ENCODE peak calls at places on chromosomes 4 and X, in ten cellular contexts. C is colonic mucosa; G is CD4-positive, alpha-beta T cell; S is GM12865; H is left ventricle myocardium inferior; A is adrenal gland; K is K562; P is psoas muscle; Y is esophagus squamous epithelium; B is GM20000. N is an unnamed sample.
A peak's percentile ranks its signal among the peaks of the same experiment; 100 is the strongest.

GRCh38 chr4:48801016-48801715 is 21.1 kb upstream of the FRYL start:
- DNase-seq in A (no peak), K (no peak), G (no peak), Y (no peak), C (no peak), H (no peak), S (no peak), B (no peak), P (no peak), N (no peak)

GRCh38 chr4:37867102-37867501 is 23.8 kb upstream of the TBC1D1 start:
- DNase-seq in K (no peak), S (no peak), P (no peak), C (no peak), G (no peak), H (no peak), B (no peak), Y (no peak), A (no peak), N (no peak)

GRCh38 chr4:48635310-48635709 is 144.8 kb downstream of the FRYL start:
- DNase-seq in G (no peak), Y (no peak), B (no peak), C (no peak), K (no peak), H (no peak), S (peak; percentile 11), P (no peak), A (peak; percentile 17), N (no peak)

GRCh38 chr4:39697740-39698423 is at the start of gene UBE2K:
- DNase-seq in P (peak; percentile 91), H (peak; percentile 91), G (peak; percentile 82), A (peak; percentile 89), Y (peak; percentile 55), K (peak; percentile 94), B (peak; percentile 95), C (peak; percentile 87), S (peak; percentile 94), N (peak; percentile 95)

GRCh38 chr4:120096508-120097297 is 30.1 kb upstream of the MAD2L1 start:
- DNase-seq in A (no peak), G (no peak), C (no peak), K (no peak), Y (no peak), S (no peak), P (no peak), B (no peak), H (no peak), N (no peak)

GRCh38 chr4:2432991-2433530 is 14.3 kb downstream of the CFAP99 start:
- DNase-seq in C (no peak), B (no peak), A (no peak), G (no peak), S (no peak), K (peak; percentile 64), P (peak; percentile 43), Y (no peak), H (no peak), N (no peak)

GRCh38 chr4:143359794-143360193 is 23.1 kb downstream of the GAB1 start:
- DNase-seq in H (no peak), C (no peak), G (no peak), A (no peak), B (no peak), P (no peak), K (no peak), Y (no peak), S (no peak), N (no peak)

GRCh38 chr4:15805583-15806517 is 27.7 kb downstream of the CD38 start:
- DNase-seq in A (peak; percentile 23), P (no peak), C (peak; percentile 51), B (peak; percentile 47), K (peak; percentile 54), Y (no peak), S (peak; percentile 66), H (no peak), G (peak; percentile 12), N (no peak)

GRCh38 chrX:49244207-49244606 is 8.9 kb downstream of the CCDC22 start:
- DNase-seq in B (no peak), C (no peak), S (no peak), P (no peak), A (no peak), H (no peak), K (no peak), Y (no peak), G (no peak), N (no peak)

GRCh38 chrX:12805333-12805732 is 14.1 kb downstream of the PRPS2 start:
- DNase-seq in S (no peak), Y (no peak), A (no peak), B (no peak), C (peak; percentile 28), G (no peak), H (no peak), K (no peak), P (no peak), N (no peak)

GRCh38 chr4:119105605-119106004 is 30.0 kb upstream of the MYOZ2 start:
- DNase-seq in K (no peak), B (no peak), H (no peak), A (no peak), P (no peak), Y (no peak), S (no peak), C (no peak), G (no peak), N (no peak)

GRCh38 chrX:121975666-121976065 is 928.3 kb downstream of the GLUD2 start:
- DNase-seq in G (no peak), H (no peak), K (no peak), B (no peak), Y (no peak), P (no peak), C (no peak), A (no peak), S (no peak), N (no peak)

GRCh38 chr4:184041156-184041555 is 136.0 kb downstream of the STOX2 start:
- DNase-seq in B (no peak), G (no peak), H (no peak), S (no peak), P (no peak), K (no peak), C (no peak), Y (no peak), A (no peak), N (no peak)

GRCh38 chr4:7708981-7709380 is 230.7 kb downstream of the AFAP1 start:
- DNase-seq in A (no peak), K (no peak), C (no peak), G (no peak), B (no peak), Y (no peak), H (no peak), S (no peak), P (no peak), N (no peak)

GRCh38 chr4:25081866-25082471 is 51.2 kb upstream of the LGI2 start:
- DNase-seq in Y (no peak), K (no peak), S (no peak), H (no peak), A (no peak), B (no peak), P (no peak), G (no peak), C (no peak), N (no peak)

GRCh38 chrX:153646620-153647373 is at the start of gene DUSP9:
- DNase-seq in K (peak; percentile 79), C (peak; percentile 32), A (peak; percentile 36), S (no peak), H (no peak), G (no peak), Y (no peak), P (no peak), B (peak; percentile 48), N (peak; percentile 92)

DNA sequence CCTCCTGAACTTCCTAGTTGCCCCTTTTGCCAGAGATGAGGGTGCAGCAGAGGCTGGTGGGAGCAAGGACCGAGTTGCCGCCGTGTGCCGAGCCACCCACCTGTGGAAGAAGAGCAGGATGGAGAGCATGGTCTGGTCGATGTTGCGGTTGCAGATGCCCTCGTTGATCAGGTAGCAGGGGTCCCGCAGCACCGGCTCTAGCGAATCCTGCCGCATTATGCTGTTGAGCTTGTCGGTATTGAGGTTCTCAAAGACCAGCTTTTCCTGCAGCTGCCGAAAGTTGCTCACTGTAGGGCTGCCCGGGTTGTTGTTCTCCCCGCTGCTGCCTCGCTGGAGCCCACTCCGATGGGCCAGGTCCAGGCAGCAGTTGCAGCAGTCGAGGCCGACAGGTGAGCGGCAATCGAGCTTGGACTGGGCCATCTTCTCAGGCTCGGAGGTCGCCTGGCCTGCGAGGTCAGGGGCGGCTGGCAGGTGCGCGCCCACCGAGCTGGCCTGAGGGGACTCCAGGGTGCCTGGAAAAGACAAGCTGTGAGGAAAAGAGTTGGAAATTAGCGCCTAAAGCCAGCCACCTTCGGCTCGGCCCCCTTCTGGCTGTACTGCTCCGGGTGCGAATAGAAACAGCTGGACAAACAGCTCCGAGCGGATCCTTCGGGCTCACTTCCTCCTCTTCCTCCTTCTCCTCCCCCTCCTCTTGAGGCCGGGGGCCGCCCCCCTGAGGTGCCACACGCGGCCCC is 420 bp downstream of the TSC22D3 start:
- DNase-seq in A (no peak), K (no peak), B (no peak), Y (no peak), S (no peak), G (no peak), H (no peak), C (no peak), P (no peak), N (no peak)
- TF ChIP-seq CTCF in A (no peak), K (no peak), B (no peak), Y (no peak), S (no peak), G (no peak), H (no peak), C (no peak), P (no peak), N (peak; percentile 60)

GRCh38 chr4:6333301-6334202 is 63.9 kb downstream of the WFS1 start:
- DNase-seq in A (no peak), H (no peak), G (no peak), K (peak; percentile 63), P (no peak), C (peak; percentile 34), S (peak; percentile 44), Y (no peak), B (no peak), N (peak; percentile 52)
- TF ChIP-seq CTCF in A (no peak), H (peak; percentile 34), G (peak; percentile 49), K (peak; percentile 61), P (peak; percentile 27), C (peak; percentile 41), S (peak; percentile 61), Y (no peak), B (peak; percentile 30), N (peak; percentile 72)

DNA sequence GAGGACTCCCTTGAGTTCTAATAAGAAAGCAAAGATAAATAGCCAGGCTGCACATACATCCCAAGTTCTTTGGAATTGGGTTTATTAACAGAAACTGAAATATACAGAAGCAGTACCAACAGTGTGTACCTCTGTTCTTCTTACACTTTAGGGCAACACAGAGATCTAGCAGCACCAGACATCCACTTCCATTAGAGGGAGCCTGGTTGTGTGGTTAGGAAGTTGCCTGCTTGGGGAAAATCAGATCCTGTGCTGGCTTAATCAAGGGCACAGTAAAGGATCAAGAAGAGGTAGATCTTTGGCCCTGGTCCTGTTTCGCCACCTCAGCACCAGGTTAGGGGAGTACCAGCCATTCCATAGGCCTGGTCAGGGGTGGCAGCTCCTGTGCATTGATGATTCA is 231.1 kb upstream of the ARHGAP24 start:
- DNase-seq in A (no peak), K (no peak), H (no peak), S (no peak), P (no peak), B (no peak), C (no peak), G (no peak), Y (no peak), N (no peak)
- TF ChIP-seq CTCF in A (no peak), K (no peak), H (peak; percentile 20), S (no peak), P (no peak), B (no peak), C (no peak), G (no peak), Y (no peak), N (no peak)

GRCh38 chrX:113947548-113947947 is 636.3 kb upstream of the HTR2C start:
- DNase-seq in K (peak; percentile 11), G (no peak), B (no peak), C (no peak), H (no peak), Y (no peak), P (no peak), A (no peak), S (no peak), N (no peak)
- TF ChIP-seq CTCF in K (no peak), G (no peak), B (no peak), C (no peak), H (no peak), Y (no peak), P (no peak), A (no peak), S (no peak), N (no peak)